ENCODE peak calls at places on chromosomes 7 and 10, in six cellular contexts. F is Panc1, V is HCT116, O is K562, C is GM12878, D is HepG2. R is an unnamed sample.

GRCh38 chr7:32609463-32609862 is 114.2 kb downstream of the AVL9 start:
- ATAC-seq in F (no peak), V (no peak), O (peak; percentile 55), C (no peak), D (no peak), R (no peak)

GRCh38 chr10:8158439-8159071 is 104.1 kb downstream of the GATA3 start:
- ATAC-seq in F (no peak), V (no peak), O (no peak), C (no peak), D (no peak), R (no peak)

GRCh38 chr7:74572301-74573090 is 85.0 kb upstream of the GTF2I start:
- ATAC-seq in F (no peak), V (peak; percentile 43), O (peak; percentile 44), C (no peak), D (no peak), R (no peak)

GRCh38 chr7:80089341-80089740 is 45.3 kb upstream of the GNAI1 start:
- ATAC-seq in F (no peak), V (no peak), O (no peak), C (no peak), D (no peak), R (no peak)

GRCh38 chr10:125102216-125102615 is 58.1 kb downstream of the CTBP2 start:
- ATAC-seq in F (peak; percentile 8), V (peak; percentile 17), O (peak; percentile 23), C (no peak), D (peak; percentile 64), R (no peak)

GRCh38 chr7:149489391-149490024 is 8.1 kb downstream of the ZNF746 start:
- ATAC-seq in F (peak; percentile 93), V (peak; percentile 98), O (peak; percentile 61), C (peak; percentile 49), D (peak; percentile 95), R (no peak)

GRCh38 chr10:18713077-18713476 is 53.8 kb downstream of the ARL5B start:
- ATAC-seq in F (no peak), V (no peak), O (no peak), C (no peak), D (peak; percentile 52), R (no peak)

GRCh38 chr10:23521735-23522134 is 82.9 kb downstream of the OTUD1 start:
- ATAC-seq in F (no peak), V (no peak), O (no peak), C (no peak), D (no peak), R (no peak)

GRCh38 chr7:37198906-37199485 is 249.7 kb downstream of the ELMO1 start:
- ATAC-seq in F (peak; percentile 93), V (peak; percentile 88), O (peak; percentile 95), C (peak; percentile 90), D (peak; percentile 93), R (peak; percentile 58)

GRCh38 chr7:127761196-127761595 is 109.2 kb downstream of the SND1 start:
- ATAC-seq in F (no peak), V (no peak), O (no peak), C (no peak), D (no peak), R (no peak)

GRCh38 chr10:30793093-30793492 is 163.5 kb upstream of the LYZL2 start:
- ATAC-seq in F (no peak), V (no peak), O (no peak), C (no peak), D (no peak), R (no peak)

GRCh38 chr7:97842772-97843345 is 29.3 kb downstream of the ASNS start:
- ATAC-seq in F (no peak), V (no peak), O (no peak), C (no peak), D (no peak), R (peak; percentile 19)

GRCh38 chr7:151206914-151207313 is 3.4 kb downstream of the H2BK1 start:
- ATAC-seq in F (no peak), V (no peak), O (peak; percentile 88), C (no peak), D (no peak), R (no peak)

GRCh38 chr7:66640802-66641525 is 12.3 kb downstream of the KCTD7 start:
- ATAC-seq in F (no peak), V (no peak), O (no peak), C (no peak), D (peak; percentile 84), R (no peak)

GRCh38 chr10:60819271-60819670 is 41.0 kb downstream of the CDK1 start:
- ATAC-seq in F (no peak), V (no peak), O (no peak), C (no peak), D (no peak), R (no peak)

GRCh38 chr7:37815969-37816371 is 32.4 kb upstream of the NME8 start:
- ATAC-seq in F (no peak), V (no peak), O (no peak), C (peak; percentile 89), D (no peak), R (no peak)

GRCh38 chr7:115097175-115097671 is 175.3 kb downstream of the MDFIC start:
- ATAC-seq in F (no peak), V (peak; percentile 71), O (no peak), C (peak; percentile 32), D (no peak), R (no peak)

GRCh38 chr7:8143151-8143874 is 118.7 kb downstream of the ICA1 start:
- ATAC-seq in F (no peak), V (no peak), O (no peak), C (peak; percentile 86), D (no peak), R (no peak)

GRCh38 chr7:47371733-47372368 is 210.1 kb downstream of the TNS3 start:
- ATAC-seq in F (peak; percentile 77), V (no peak), O (peak; percentile 93), C (no peak), D (no peak), R (peak; percentile 56)

GRCh38 chr7:29843738-29844137 is 37.4 kb downstream of the WIPF3 start:
- ATAC-seq in F (no peak), V (no peak), O (no peak), C (no peak), D (no peak), R (no peak)

GRCh38 chr7:134593530-134594392 is 44.9 kb downstream of the AKR1B15 start:
- ATAC-seq in F (peak; percentile 42), V (no peak), O (peak; percentile 85), C (no peak), D (peak; percentile 53), R (peak; percentile 86)

GRCh38 chr10:35372329-35372728 is 36.0 kb downstream of the CCNY start:
- ATAC-seq in F (no peak), V (no peak), O (no peak), C (no peak), D (no peak), R (peak; percentile 80)

GRCh38 chr10:493391-494148 is 195.9 kb downstream of the DIP2C start:
- ATAC-seq in F (no peak), V (no peak), O (no peak), C (no peak), D (no peak), R (no peak)
- TF ChIP-seq POLR2AphosphoS5 in F (no peak), V (no peak), O (no peak), C (no peak), D (no peak), R (no peak)

GRCh38 chr7:25906003-25906402 is 246.0 kb upstream of the NFE2L3 start:
- ATAC-seq in F (no peak), V (no peak), O (no peak), C (peak; percentile 50), D (no peak), R (no peak)

GRCh38 chr7:25908154-25908948 is 243.6 kb upstream of the NFE2L3 start:
- ATAC-seq in F (no peak), V (no peak), O (no peak), C (peak; percentile 73), D (no peak), R (no peak)

GRCh38 chr7:25901658-25902057 is 250.3 kb upstream of the NFE2L3 start:
- ATAC-seq in F (no peak), V (no peak), O (no peak), C (no peak), D (no peak), R (no peak)

GRCh38 chr7:25907214-25907613 is 244.8 kb upstream of the NFE2L3 start:
- ATAC-seq in F (no peak), V (no peak), O (no peak), C (no peak), D (no peak), R (no peak)

GRCh38 chr7:25906760-25907159 is 245.2 kb upstream of the NFE2L3 start:
- ATAC-seq in F (no peak), V (no peak), O (no peak), C (no peak), D (no peak), R (no peak)
- H3K27ac ChIP-seq in F (no peak overlapping the region), V (no peak overlapping the region), O (no peak overlapping the region), C (no peak overlapping the region), D (no peak overlapping the region), R (no peak overlapping the region)

DNA sequence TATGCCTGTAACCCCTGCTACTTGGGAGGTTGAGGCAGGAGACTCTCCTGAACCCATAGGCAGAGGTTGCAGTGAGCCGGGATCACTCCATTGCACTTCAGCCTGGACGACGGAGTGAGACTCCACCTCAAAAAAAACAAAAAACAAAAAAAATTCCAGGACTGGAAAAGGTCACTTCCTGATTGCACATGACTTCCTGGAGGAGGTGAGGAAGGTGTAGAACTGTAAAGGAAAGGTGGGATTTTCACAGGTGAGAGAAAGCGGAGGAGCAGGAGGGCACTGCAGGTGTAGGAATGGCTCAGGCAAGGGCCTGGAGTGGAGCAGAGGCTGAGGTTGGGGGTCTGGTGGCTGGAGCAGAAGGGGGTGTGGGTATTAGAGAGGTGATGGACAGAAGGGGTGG is 3.2 kb upstream of the MUC3A start:
- ATAC-seq in F (no peak), V (no peak), O (no peak), C (no peak), D (no peak), R (no peak)
- H3K4me1 ChIP-seq in F (peaks cover 14% of the 10 kb centered on the region), V (no peaks in the 10 kb centered on the region), O (peaks cover 12% of the 10 kb centered on the region), C (peaks cover 3% of the 10 kb centered on the region), D (peaks cover 21% of the 10 kb centered on the region), R (no peaks in the 10 kb centered on the region)

GRCh38 chr7:4783762-4784351 is 8.4 kb downstream of the AP5Z1 start:
- ATAC-seq in F (peak; percentile 9), V (no peak), O (no peak), C (no peak), D (no peak), R (no peak)
- TF ChIP-seq POLR2AphosphoS5 in F (no peak), V (no peak), O (no peak), C (no peak), D (no peak), R (no peak)

DNA sequence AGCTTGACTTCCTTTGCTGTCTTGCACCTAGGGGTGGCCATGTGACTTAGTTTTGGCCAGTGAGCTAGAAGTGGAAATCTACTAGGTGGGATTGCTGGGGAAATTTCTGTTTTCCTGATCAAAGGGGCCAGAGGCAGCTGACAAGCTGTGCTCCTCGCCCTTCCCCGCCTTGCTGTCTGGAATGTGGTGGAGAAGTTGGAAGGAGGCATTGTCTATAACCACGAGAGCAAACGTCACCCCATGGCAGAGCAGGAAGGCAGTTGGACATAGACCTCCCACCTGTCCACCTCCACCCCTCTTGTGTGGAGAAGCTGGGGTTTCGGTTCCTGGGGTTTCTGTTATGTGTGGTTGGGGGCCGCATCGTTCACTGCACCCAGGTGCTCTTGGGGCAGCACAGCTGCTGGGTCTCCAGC is 7.3 kb downstream of the SFRP5 start:
- ATAC-seq in F (no peak), V (no peak), O (no peak), C (peak; percentile 41), D (peak; percentile 45), R (no peak)
- H3K27ac ChIP-seq in F (no peak overlapping the region), V (no peak overlapping the region), O (no peak overlapping the region), C (no peak overlapping the region), D (no peak overlapping the region), R (peak overlapping the region; percentile 47)